ENCODE peak calls at places on chromosomes 16 and 17, in six cellular contexts. One of them, this sample, is unnamed.
A peak's percentile ranks its signal among the peaks of the same experiment; 100 is the strongest.

GRCh38 chr17:27244481-27245223 is 49.3 kb upstream of the WSB1 start:
- DNase-seq in stimulated activated CD8-positive, alpha-beta memory T cell treated with anti-CD3 and anti-CD28 coated beads, Interleukin-7, amount 100 ng/mL, for 1 hour: no peak
- DNase-seq in activated CD4-positive, alpha-beta T cell treated with anti-CD3 and anti-CD28 coated beads for 4 hours: no peak
- DNase-seq in fibroblast of villous mesenchyme: peak; percentile 99
- DNase-seq in posterior cingulate gyrus: no peak
- DNase-seq in stomach: no peak
- DNase-seq in this sample: peak; percentile 96

GRCh38 chr17:4815043-4815675 is 8.2 kb downstream of the PLD2 start:
- DNase-seq in stomach: no peak
- DNase-seq in posterior cingulate gyrus: no peak
- DNase-seq in fibroblast of villous mesenchyme: no peak
- DNase-seq in stimulated activated CD8-positive, alpha-beta memory T cell treated with anti-CD3 and anti-CD28 coated beads, Interleukin-7, amount 100 ng/mL, for 1 hour: no peak
- DNase-seq in activated CD4-positive, alpha-beta T cell treated with anti-CD3 and anti-CD28 coated beads for 4 hours: no peak
- DNase-seq in this sample: no peak

GRCh38 chr17:47225436-47225858 is 16.3 kb downstream of the MYL4 start:
- DNase-seq in fibroblast of villous mesenchyme: peak; percentile 92
- DNase-seq in activated CD4-positive, alpha-beta T cell treated with anti-CD3 and anti-CD28 coated beads for 4 hours: no peak
- DNase-seq in stomach: peak; percentile 82
- DNase-seq in stimulated activated CD8-positive, alpha-beta memory T cell treated with anti-CD3 and anti-CD28 coated beads, Interleukin-7, amount 100 ng/mL, for 1 hour: no peak
- DNase-seq in posterior cingulate gyrus: no peak
- DNase-seq in this sample: peak; percentile 91

GRCh38 chr16:53053967-53054669 is 673 bp upstream of the CHD9 start:
- DNase-seq in posterior cingulate gyrus: no peak
- DNase-seq in activated CD4-positive, alpha-beta T cell treated with anti-CD3 and anti-CD28 coated beads for 4 hours: peak; percentile 2
- DNase-seq in stimulated activated CD8-positive, alpha-beta memory T cell treated with anti-CD3 and anti-CD28 coated beads, Interleukin-7, amount 100 ng/mL, for 1 hour: no peak
- DNase-seq in fibroblast of villous mesenchyme: no peak
- DNase-seq in stomach: peak; percentile 57
- DNase-seq in this sample: no peak

GRCh38 chr16:9489823-9490467 is 398.5 kb downstream of the HAPSTR1 start:
- DNase-seq in stomach: no peak
- DNase-seq in posterior cingulate gyrus: peak; percentile 72
- DNase-seq in activated CD4-positive, alpha-beta T cell treated with anti-CD3 and anti-CD28 coated beads for 4 hours: no peak
- DNase-seq in stimulated activated CD8-positive, alpha-beta memory T cell treated with anti-CD3 and anti-CD28 coated beads, Interleukin-7, amount 100 ng/mL, for 1 hour: no peak
- DNase-seq in fibroblast of villous mesenchyme: no peak
- DNase-seq in this sample: no peak

GRCh38 chr17:50582741-50583140 is 22.2 kb downstream of the CACNA1G start:
- DNase-seq in fibroblast of villous mesenchyme: no peak
- DNase-seq in activated CD4-positive, alpha-beta T cell treated with anti-CD3 and anti-CD28 coated beads for 4 hours: no peak
- DNase-seq in posterior cingulate gyrus: no peak
- DNase-seq in stimulated activated CD8-positive, alpha-beta memory T cell treated with anti-CD3 and anti-CD28 coated beads, Interleukin-7, amount 100 ng/mL, for 1 hour: no peak
- DNase-seq in stomach: no peak
- DNase-seq in this sample: no peak

GRCh38 chr17:56292010-56292409 is 138.7 kb downstream of the ANKFN1 start:
- DNase-seq in stimulated activated CD8-positive, alpha-beta memory T cell treated with anti-CD3 and anti-CD28 coated beads, Interleukin-7, amount 100 ng/mL, for 1 hour: no peak
- DNase-seq in activated CD4-positive, alpha-beta T cell treated with anti-CD3 and anti-CD28 coated beads for 4 hours: no peak
- DNase-seq in posterior cingulate gyrus: no peak
- DNase-seq in fibroblast of villous mesenchyme: peak; percentile 6
- DNase-seq in stomach: no peak
- DNase-seq in this sample: no peak

GRCh38 chr17:51710289-51710979 is 448.1 kb downstream of the CA10 start:
- DNase-seq in stomach: no peak
- DNase-seq in stimulated activated CD8-positive, alpha-beta memory T cell treated with anti-CD3 and anti-CD28 coated beads, Interleukin-7, amount 100 ng/mL, for 1 hour: no peak
- DNase-seq in posterior cingulate gyrus: no peak
- DNase-seq in fibroblast of villous mesenchyme: no peak
- DNase-seq in activated CD4-positive, alpha-beta T cell treated with anti-CD3 and anti-CD28 coated beads for 4 hours: no peak
- DNase-seq in this sample: no peak

GRCh38 chr17:19370493-19370960 is 7.8 kb upstream of the MAPK7 start:
- DNase-seq in activated CD4-positive, alpha-beta T cell treated with anti-CD3 and anti-CD28 coated beads for 4 hours: no peak
- DNase-seq in stimulated activated CD8-positive, alpha-beta memory T cell treated with anti-CD3 and anti-CD28 coated beads, Interleukin-7, amount 100 ng/mL, for 1 hour: no peak
- DNase-seq in fibroblast of villous mesenchyme: peak; percentile 51
- DNase-seq in stomach: no peak
- DNase-seq in posterior cingulate gyrus: no peak
- DNase-seq in this sample: no peak

GRCh38 chr17:75542728-75543336 is 17.3 kb downstream of the LLGL2 start:
- DNase-seq in stomach: no peak
- DNase-seq in stimulated activated CD8-positive, alpha-beta memory T cell treated with anti-CD3 and anti-CD28 coated beads, Interleukin-7, amount 100 ng/mL, for 1 hour: no peak
- DNase-seq in activated CD4-positive, alpha-beta T cell treated with anti-CD3 and anti-CD28 coated beads for 4 hours: no peak
- DNase-seq in fibroblast of villous mesenchyme: no peak
- DNase-seq in posterior cingulate gyrus: no peak
- DNase-seq in this sample: no peak

GRCh38 chr17:42520540-42520951 is 15.5 kb upstream of the NAGLU start:
- DNase-seq in fibroblast of villous mesenchyme: no peak
- DNase-seq in activated CD4-positive, alpha-beta T cell treated with anti-CD3 and anti-CD28 coated beads for 4 hours: no peak
- DNase-seq in stimulated activated CD8-positive, alpha-beta memory T cell treated with anti-CD3 and anti-CD28 coated beads, Interleukin-7, amount 100 ng/mL, for 1 hour: no peak
- DNase-seq in stomach: no peak
- DNase-seq in posterior cingulate gyrus: no peak
- DNase-seq in this sample: no peak

GRCh38 chr16:57528499-57529323 is 7.7 kb downstream of the CCDC102A start:
- DNase-seq in posterior cingulate gyrus: peak; percentile 5
- DNase-seq in fibroblast of villous mesenchyme: no peak
- DNase-seq in stomach: peak; percentile 71
- DNase-seq in stimulated activated CD8-positive, alpha-beta memory T cell treated with anti-CD3 and anti-CD28 coated beads, Interleukin-7, amount 100 ng/mL, for 1 hour: no peak
- DNase-seq in activated CD4-positive, alpha-beta T cell treated with anti-CD3 and anti-CD28 coated beads for 4 hours: no peak
- DNase-seq in this sample: no peak

GRCh38 chr17:66782866-66783265 is 52.1 kb upstream of the CACNG5 start:
- DNase-seq in posterior cingulate gyrus: no peak
- DNase-seq in fibroblast of villous mesenchyme: no peak
- DNase-seq in stimulated activated CD8-positive, alpha-beta memory T cell treated with anti-CD3 and anti-CD28 coated beads, Interleukin-7, amount 100 ng/mL, for 1 hour: no peak
- DNase-seq in stomach: no peak
- DNase-seq in activated CD4-positive, alpha-beta T cell treated with anti-CD3 and anti-CD28 coated beads for 4 hours: no peak
- DNase-seq in this sample: no peak

GRCh38 chr17:66945451-66945850 is 19.1 kb upstream of the CACNG4 start:
- DNase-seq in posterior cingulate gyrus: no peak
- DNase-seq in stomach: no peak
- DNase-seq in fibroblast of villous mesenchyme: no peak
- DNase-seq in stimulated activated CD8-positive, alpha-beta memory T cell treated with anti-CD3 and anti-CD28 coated beads, Interleukin-7, amount 100 ng/mL, for 1 hour: no peak
- DNase-seq in activated CD4-positive, alpha-beta T cell treated with anti-CD3 and anti-CD28 coated beads for 4 hours: no peak
- DNase-seq in this sample: no peak

GRCh38 chr17:31392002-31392855 is 754 bp downstream of the RAB11FIP4 start:
- DNase-seq in stimulated activated CD8-positive, alpha-beta memory T cell treated with anti-CD3 and anti-CD28 coated beads, Interleukin-7, amount 100 ng/mL, for 1 hour: no peak
- DNase-seq in stomach: peak; percentile 20
- DNase-seq in fibroblast of villous mesenchyme: no peak
- DNase-seq in posterior cingulate gyrus: no peak
- DNase-seq in activated CD4-positive, alpha-beta T cell treated with anti-CD3 and anti-CD28 coated beads for 4 hours: no peak
- DNase-seq in this sample: no peak

GRCh38 chr17:7580631-7581554 is 1.5 kb downstream of the CD68 start:
- DNase-seq in posterior cingulate gyrus: no peak
- DNase-seq in stomach: no peak
- DNase-seq in stimulated activated CD8-positive, alpha-beta memory T cell treated with anti-CD3 and anti-CD28 coated beads, Interleukin-7, amount 100 ng/mL, for 1 hour: no peak
- DNase-seq in fibroblast of villous mesenchyme: no peak
- DNase-seq in activated CD4-positive, alpha-beta T cell treated with anti-CD3 and anti-CD28 coated beads for 4 hours: no peak
- DNase-seq in this sample: no peak

GRCh38 chr17:2954898-2955445 is 108.4 kb downstream of the OR1D5 start:
- DNase-seq in stomach: peak; percentile 32
- DNase-seq in fibroblast of villous mesenchyme: peak; percentile 89
- DNase-seq in activated CD4-positive, alpha-beta T cell treated with anti-CD3 and anti-CD28 coated beads for 4 hours: no peak
- DNase-seq in stimulated activated CD8-positive, alpha-beta memory T cell treated with anti-CD3 and anti-CD28 coated beads, Interleukin-7, amount 100 ng/mL, for 1 hour: no peak
- DNase-seq in posterior cingulate gyrus: no peak
- DNase-seq in this sample: peak; percentile 94

GRCh38 chr16:86071611-86072240 is 172.8 kb downstream of the IRF8 start:
- DNase-seq in posterior cingulate gyrus: no peak
- DNase-seq in stomach: no peak
- DNase-seq in activated CD4-positive, alpha-beta T cell treated with anti-CD3 and anti-CD28 coated beads for 4 hours: no peak
- DNase-seq in stimulated activated CD8-positive, alpha-beta memory T cell treated with anti-CD3 and anti-CD28 coated beads, Interleukin-7, amount 100 ng/mL, for 1 hour: no peak
- DNase-seq in fibroblast of villous mesenchyme: no peak
- DNase-seq in this sample: no peak

GRCh38 chr16:19113577-19114358 is at the start of gene ITPRIPL2:
- DNase-seq in activated CD4-positive, alpha-beta T cell treated with anti-CD3 and anti-CD28 coated beads for 4 hours: no peak
- DNase-seq in stomach: peak; percentile 83
- DNase-seq in fibroblast of villous mesenchyme: peak; percentile 96
- DNase-seq in stimulated activated CD8-positive, alpha-beta memory T cell treated with anti-CD3 and anti-CD28 coated beads, Interleukin-7, amount 100 ng/mL, for 1 hour: no peak
- DNase-seq in posterior cingulate gyrus: peak; percentile 26
- DNase-seq in this sample: peak; percentile 90

GRCh38 chr17:60863892-60864673 is 186.4 kb downstream of the BCAS3 start:
- DNase-seq in fibroblast of villous mesenchyme: peak; percentile 18
- DNase-seq in activated CD4-positive, alpha-beta T cell treated with anti-CD3 and anti-CD28 coated beads for 4 hours: no peak
- DNase-seq in posterior cingulate gyrus: no peak
- DNase-seq in stimulated activated CD8-positive, alpha-beta memory T cell treated with anti-CD3 and anti-CD28 coated beads, Interleukin-7, amount 100 ng/mL, for 1 hour: no peak
- DNase-seq in stomach: no peak
- DNase-seq in this sample: peak; percentile 6

GRCh38 chr17:63113167-63113566 is 147.1 kb downstream of the TANC2 start:
- DNase-seq in fibroblast of villous mesenchyme: peak; percentile 27
- DNase-seq in stomach: no peak
- DNase-seq in posterior cingulate gyrus: no peak
- DNase-seq in activated CD4-positive, alpha-beta T cell treated with anti-CD3 and anti-CD28 coated beads for 4 hours: no peak
- DNase-seq in stimulated activated CD8-positive, alpha-beta memory T cell treated with anti-CD3 and anti-CD28 coated beads, Interleukin-7, amount 100 ng/mL, for 1 hour: no peak
- DNase-seq in this sample: no peak

GRCh38 chr17:62093188-62094155 is 28.4 kb upstream of the MED13 start:
- DNase-seq in fibroblast of villous mesenchyme: peak; percentile 51
- DNase-seq in stimulated activated CD8-positive, alpha-beta memory T cell treated with anti-CD3 and anti-CD28 coated beads, Interleukin-7, amount 100 ng/mL, for 1 hour: no peak
- DNase-seq in stomach: no peak
- DNase-seq in activated CD4-positive, alpha-beta T cell treated with anti-CD3 and anti-CD28 coated beads for 4 hours: no peak
- DNase-seq in posterior cingulate gyrus: no peak
- DNase-seq in this sample: peak; percentile 71

GRCh38 chr17:72176902-72177660 is 56.3 kb downstream of the SOX9 start:
- DNase-seq in activated CD4-positive, alpha-beta T cell treated with anti-CD3 and anti-CD28 coated beads for 4 hours: no peak
- DNase-seq in fibroblast of villous mesenchyme: no peak
- DNase-seq in stomach: no peak
- DNase-seq in posterior cingulate gyrus: no peak
- DNase-seq in stimulated activated CD8-positive, alpha-beta memory T cell treated with anti-CD3 and anti-CD28 coated beads, Interleukin-7, amount 100 ng/mL, for 1 hour: no peak
- DNase-seq in this sample: no peak

GRCh38 chr17:80773243-80773991 is 218.2 kb upstream of the CHMP6 start:
- DNase-seq in fibroblast of villous mesenchyme: peak; percentile 47
- DNase-seq in activated CD4-positive, alpha-beta T cell treated with anti-CD3 and anti-CD28 coated beads for 4 hours: no peak
- DNase-seq in stomach: no peak
- DNase-seq in posterior cingulate gyrus: peak; percentile 86
- DNase-seq in stimulated activated CD8-positive, alpha-beta memory T cell treated with anti-CD3 and anti-CD28 coated beads, Interleukin-7, amount 100 ng/mL, for 1 hour: no peak
- DNase-seq in this sample: peak; percentile 82

GRCh38 chr17:18084256-18084655 is 3.5 kb upstream of the DRG2 start:
- DNase-seq in fibroblast of villous mesenchyme: no peak
- DNase-seq in activated CD4-positive, alpha-beta T cell treated with anti-CD3 and anti-CD28 coated beads for 4 hours: no peak
- DNase-seq in stomach: no peak
- DNase-seq in posterior cingulate gyrus: no peak
- DNase-seq in stimulated activated CD8-positive, alpha-beta memory T cell treated with anti-CD3 and anti-CD28 coated beads, Interleukin-7, amount 100 ng/mL, for 1 hour: no peak
- DNase-seq in this sample: no peak

GRCh38 chr17:1647802-1648581 is 1.7 kb downstream of the RILP start:
- DNase-seq in fibroblast of villous mesenchyme: no peak
- DNase-seq in stomach: peak; percentile 44
- DNase-seq in activated CD4-positive, alpha-beta T cell treated with anti-CD3 and anti-CD28 coated beads for 4 hours: no peak
- DNase-seq in posterior cingulate gyrus: no peak
- DNase-seq in stimulated activated CD8-positive, alpha-beta memory T cell treated with anti-CD3 and anti-CD28 coated beads, Interleukin-7, amount 100 ng/mL, for 1 hour: no peak
- DNase-seq in this sample: no peak

This sample was measured in mesenchymal stem cell.